ENCODE peak calls at places on chromosomes 2 and 18, in nine cellular contexts. One of them, this sample, is unnamed.

GRCh38 chr2:202286595-202286994 is 21.0 kb downstream of the NOP58 start:
- DNase-seq in stimulated activated CD4-positive, alpha-beta T cell treated with anti-CD3 and anti-CD28 coated beads, Interleukin-15, amount 100 ng/mL, for 48 hours: no peak
- DNase-seq in activated CD4-positive, CD25-positive, alpha-beta regulatory T cell treated with anti-CD3 and anti-CD28 coated beads, Interleukin-2, amount 50 U/mL, for 72 hours: no peak
- DNase-seq in Peyer's patch: no peak
- DNase-seq in naive B cell: no peak
- DNase-seq in NCI-H524: no peak
- DNase-seq in left ventricle myocardium inferior: no peak
- DNase-seq in tibial artery: no peak
- DNase-seq in left lung: no peak
- DNase-seq in this sample: no peak

GRCh38 chr2:44388877-44389276 is 27.1 kb downstream of the CAMKMT start:
- DNase-seq in Peyer's patch: no peak
- DNase-seq in activated CD4-positive, CD25-positive, alpha-beta regulatory T cell treated with anti-CD3 and anti-CD28 coated beads, Interleukin-2, amount 50 U/mL, for 72 hours: no peak
- DNase-seq in tibial artery: no peak
- DNase-seq in stimulated activated CD4-positive, alpha-beta T cell treated with anti-CD3 and anti-CD28 coated beads, Interleukin-15, amount 100 ng/mL, for 48 hours: no peak
- DNase-seq in naive B cell: no peak
- DNase-seq in NCI-H524: no peak
- DNase-seq in left lung: no peak
- DNase-seq in left ventricle myocardium inferior: no peak
- DNase-seq in this sample: no peak

GRCh38 chr2:12918841-12919445 is 202.2 kb downstream of the TRIB2 start:
- DNase-seq in activated CD4-positive, CD25-positive, alpha-beta regulatory T cell treated with anti-CD3 and anti-CD28 coated beads, Interleukin-2, amount 50 U/mL, for 72 hours: no peak
- DNase-seq in left lung: peak
- DNase-seq in naive B cell: no peak
- DNase-seq in Peyer's patch: peak
- DNase-seq in NCI-H524: no peak
- DNase-seq in left ventricle myocardium inferior: peak
- DNase-seq in stimulated activated CD4-positive, alpha-beta T cell treated with anti-CD3 and anti-CD28 coated beads, Interleukin-15, amount 100 ng/mL, for 48 hours: no peak
- DNase-seq in tibial artery: peak
- DNase-seq in this sample: no peak

GRCh38 chr2:41851554-41851953 is 196.3 kb upstream of the PKDCC start:
- DNase-seq in left lung: no peak
- DNase-seq in naive B cell: no peak
- DNase-seq in activated CD4-positive, CD25-positive, alpha-beta regulatory T cell treated with anti-CD3 and anti-CD28 coated beads, Interleukin-2, amount 50 U/mL, for 72 hours: no peak
- DNase-seq in stimulated activated CD4-positive, alpha-beta T cell treated with anti-CD3 and anti-CD28 coated beads, Interleukin-15, amount 100 ng/mL, for 48 hours: no peak
- DNase-seq in Peyer's patch: no peak
- DNase-seq in tibial artery: no peak
- DNase-seq in NCI-H524: no peak
- DNase-seq in left ventricle myocardium inferior: no peak
- DNase-seq in this sample: no peak

GRCh38 chr2:180040146-180040925 is 33.2 kb upstream of the CWC22 start:
- DNase-seq in naive B cell: no peak
- DNase-seq in tibial artery: no peak
- DNase-seq in left lung: no peak
- DNase-seq in Peyer's patch: no peak
- DNase-seq in left ventricle myocardium inferior: no peak
- DNase-seq in activated CD4-positive, CD25-positive, alpha-beta regulatory T cell treated with anti-CD3 and anti-CD28 coated beads, Interleukin-2, amount 50 U/mL, for 72 hours: no peak
- DNase-seq in stimulated activated CD4-positive, alpha-beta T cell treated with anti-CD3 and anti-CD28 coated beads, Interleukin-15, amount 100 ng/mL, for 48 hours: no peak
- DNase-seq in NCI-H524: no peak
- DNase-seq in this sample: no peak

GRCh38 chr2:76700894-76701293 is 821.3 kb downstream of the LRRTM4 start:
- DNase-seq in NCI-H524: no peak
- DNase-seq in stimulated activated CD4-positive, alpha-beta T cell treated with anti-CD3 and anti-CD28 coated beads, Interleukin-15, amount 100 ng/mL, for 48 hours: no peak
- DNase-seq in activated CD4-positive, CD25-positive, alpha-beta regulatory T cell treated with anti-CD3 and anti-CD28 coated beads, Interleukin-2, amount 50 U/mL, for 72 hours: no peak
- DNase-seq in left lung: no peak
- DNase-seq in left ventricle myocardium inferior: no peak
- DNase-seq in Peyer's patch: no peak
- DNase-seq in naive B cell: no peak
- DNase-seq in tibial artery: no peak
- DNase-seq in this sample: no peak

GRCh38 chr2:16168506-16169264 is 228.3 kb downstream of the MYCN start:
- DNase-seq in left ventricle myocardium inferior: no peak
- DNase-seq in NCI-H524: no peak
- DNase-seq in Peyer's patch: no peak
- DNase-seq in naive B cell: no peak
- DNase-seq in left lung: no peak
- DNase-seq in activated CD4-positive, CD25-positive, alpha-beta regulatory T cell treated with anti-CD3 and anti-CD28 coated beads, Interleukin-2, amount 50 U/mL, for 72 hours: no peak
- DNase-seq in tibial artery: no peak
- DNase-seq in stimulated activated CD4-positive, alpha-beta T cell treated with anti-CD3 and anti-CD28 coated beads, Interleukin-15, amount 100 ng/mL, for 48 hours: no peak
- DNase-seq in this sample: no peak

GRCh38 chr2:19073522-19073921 is 284.9 kb downstream of the OSR1 start:
- DNase-seq in left lung: no peak
- DNase-seq in activated CD4-positive, CD25-positive, alpha-beta regulatory T cell treated with anti-CD3 and anti-CD28 coated beads, Interleukin-2, amount 50 U/mL, for 72 hours: no peak
- DNase-seq in naive B cell: no peak
- DNase-seq in NCI-H524: no peak
- DNase-seq in left ventricle myocardium inferior: peak
- DNase-seq in Peyer's patch: no peak
- DNase-seq in tibial artery: no peak
- DNase-seq in stimulated activated CD4-positive, alpha-beta T cell treated with anti-CD3 and anti-CD28 coated beads, Interleukin-15, amount 100 ng/mL, for 48 hours: no peak
- DNase-seq in this sample: no peak

GRCh38 chr2:6674381-6674780 is 191.3 kb downstream of the CMPK2 start:
- DNase-seq in left ventricle myocardium inferior: no peak
- DNase-seq in activated CD4-positive, CD25-positive, alpha-beta regulatory T cell treated with anti-CD3 and anti-CD28 coated beads, Interleukin-2, amount 50 U/mL, for 72 hours: no peak
- DNase-seq in Peyer's patch: no peak
- DNase-seq in left lung: no peak
- DNase-seq in tibial artery: no peak
- DNase-seq in NCI-H524: no peak
- DNase-seq in stimulated activated CD4-positive, alpha-beta T cell treated with anti-CD3 and anti-CD28 coated beads, Interleukin-15, amount 100 ng/mL, for 48 hours: no peak
- DNase-seq in naive B cell: no peak
- DNase-seq in this sample: no peak

GRCh38 chr2:224837558-224837957 is 121.4 kb upstream of the CCDC195 start:
- DNase-seq in Peyer's patch: no peak
- DNase-seq in left ventricle myocardium inferior: no peak
- DNase-seq in left lung: no peak
- DNase-seq in activated CD4-positive, CD25-positive, alpha-beta regulatory T cell treated with anti-CD3 and anti-CD28 coated beads, Interleukin-2, amount 50 U/mL, for 72 hours: no peak
- DNase-seq in tibial artery: no peak
- DNase-seq in stimulated activated CD4-positive, alpha-beta T cell treated with anti-CD3 and anti-CD28 coated beads, Interleukin-15, amount 100 ng/mL, for 48 hours: no peak
- DNase-seq in naive B cell: no peak
- DNase-seq in NCI-H524: no peak
- DNase-seq in this sample: no peak

GRCh38 chr18:44700652-44701051 is 20.0 kb downstream of the SETBP1 start:
- DNase-seq in Peyer's patch: no peak
- DNase-seq in left ventricle myocardium inferior: no peak
- DNase-seq in NCI-H524: no peak
- DNase-seq in naive B cell: peak
- DNase-seq in stimulated activated CD4-positive, alpha-beta T cell treated with anti-CD3 and anti-CD28 coated beads, Interleukin-15, amount 100 ng/mL, for 48 hours: no peak
- DNase-seq in left lung: no peak
- DNase-seq in activated CD4-positive, CD25-positive, alpha-beta regulatory T cell treated with anti-CD3 and anti-CD28 coated beads, Interleukin-2, amount 50 U/mL, for 72 hours: no peak
- DNase-seq in tibial artery: peak
- DNase-seq in this sample: no peak

GRCh38 chr2:108852375-108852774 is 65.8 kb downstream of the CCDC138 start:
- DNase-seq in left lung: no peak
- DNase-seq in activated CD4-positive, CD25-positive, alpha-beta regulatory T cell treated with anti-CD3 and anti-CD28 coated beads, Interleukin-2, amount 50 U/mL, for 72 hours: no peak
- DNase-seq in left ventricle myocardium inferior: no peak
- DNase-seq in NCI-H524: no peak
- DNase-seq in tibial artery: no peak
- DNase-seq in naive B cell: no peak
- DNase-seq in stimulated activated CD4-positive, alpha-beta T cell treated with anti-CD3 and anti-CD28 coated beads, Interleukin-15, amount 100 ng/mL, for 48 hours: no peak
- DNase-seq in Peyer's patch: no peak
- DNase-seq in this sample: no peak

GRCh38 chr2:46386763-46387162 is 89.6 kb downstream of the EPAS1 start:
- DNase-seq in tibial artery: no peak
- DNase-seq in naive B cell: no peak
- DNase-seq in left lung: no peak
- DNase-seq in Peyer's patch: no peak
- DNase-seq in stimulated activated CD4-positive, alpha-beta T cell treated with anti-CD3 and anti-CD28 coated beads, Interleukin-15, amount 100 ng/mL, for 48 hours: no peak
- DNase-seq in activated CD4-positive, CD25-positive, alpha-beta regulatory T cell treated with anti-CD3 and anti-CD28 coated beads, Interleukin-2, amount 50 U/mL, for 72 hours: no peak
- DNase-seq in NCI-H524: no peak
- DNase-seq in left ventricle myocardium inferior: no peak
- DNase-seq in this sample: no peak

GRCh38 chr18:2964349-2965010 is 48.5 kb downstream of the LPIN2 start:
- DNase-seq in left ventricle myocardium inferior: no peak
- DNase-seq in stimulated activated CD4-positive, alpha-beta T cell treated with anti-CD3 and anti-CD28 coated beads, Interleukin-15, amount 100 ng/mL, for 48 hours: no peak
- DNase-seq in naive B cell: no peak
- DNase-seq in activated CD4-positive, CD25-positive, alpha-beta regulatory T cell treated with anti-CD3 and anti-CD28 coated beads, Interleukin-2, amount 50 U/mL, for 72 hours: no peak
- DNase-seq in left lung: no peak
- DNase-seq in Peyer's patch: no peak
- DNase-seq in NCI-H524: no peak
- DNase-seq in tibial artery: no peak
- DNase-seq in this sample: no peak

GRCh38 chr2:134536312-134536711 is 182.5 kb downstream of the TMEM163 start:
- DNase-seq in activated CD4-positive, CD25-positive, alpha-beta regulatory T cell treated with anti-CD3 and anti-CD28 coated beads, Interleukin-2, amount 50 U/mL, for 72 hours: no peak
- DNase-seq in Peyer's patch: no peak
- DNase-seq in left lung: no peak
- DNase-seq in NCI-H524: no peak
- DNase-seq in naive B cell: no peak
- DNase-seq in stimulated activated CD4-positive, alpha-beta T cell treated with anti-CD3 and anti-CD28 coated beads, Interleukin-15, amount 100 ng/mL, for 48 hours: no peak
- DNase-seq in left ventricle myocardium inferior: no peak
- DNase-seq in tibial artery: no peak
- DNase-seq in this sample: no peak

GRCh38 chr18:22378672-22379282 is 38.9 kb downstream of the CTAGE1 start:
- DNase-seq in left ventricle myocardium inferior: no peak
- DNase-seq in Peyer's patch: peak
- DNase-seq in activated CD4-positive, CD25-positive, alpha-beta regulatory T cell treated with anti-CD3 and anti-CD28 coated beads, Interleukin-2, amount 50 U/mL, for 72 hours: no peak
- DNase-seq in left lung: no peak
- DNase-seq in stimulated activated CD4-positive, alpha-beta T cell treated with anti-CD3 and anti-CD28 coated beads, Interleukin-15, amount 100 ng/mL, for 48 hours: no peak
- DNase-seq in naive B cell: no peak
- DNase-seq in NCI-H524: no peak
- DNase-seq in tibial artery: peak
- DNase-seq in this sample: peak

GRCh38 chr18:48203961-48204666 is 205.1 kb downstream of the ZBTB7C start:
- DNase-seq in tibial artery: no peak
- DNase-seq in activated CD4-positive, CD25-positive, alpha-beta regulatory T cell treated with anti-CD3 and anti-CD28 coated beads, Interleukin-2, amount 50 U/mL, for 72 hours: no peak
- DNase-seq in Peyer's patch: peak
- DNase-seq in NCI-H524: peak
- DNase-seq in left ventricle myocardium inferior: no peak
- DNase-seq in left lung: no peak
- DNase-seq in stimulated activated CD4-positive, alpha-beta T cell treated with anti-CD3 and anti-CD28 coated beads, Interleukin-15, amount 100 ng/mL, for 48 hours: no peak
- DNase-seq in naive B cell: no peak
- DNase-seq in this sample: no peak

GRCh38 chr2:207905546-207905945 is 119.8 kb downstream of the PLEKHM3 start:
- DNase-seq in stimulated activated CD4-positive, alpha-beta T cell treated with anti-CD3 and anti-CD28 coated beads, Interleukin-15, amount 100 ng/mL, for 48 hours: no peak
- DNase-seq in NCI-H524: no peak
- DNase-seq in left ventricle myocardium inferior: no peak
- DNase-seq in Peyer's patch: no peak
- DNase-seq in activated CD4-positive, CD25-positive, alpha-beta regulatory T cell treated with anti-CD3 and anti-CD28 coated beads, Interleukin-2, amount 50 U/mL, for 72 hours: no peak
- DNase-seq in left lung: no peak
- DNase-seq in tibial artery: no peak
- DNase-seq in naive B cell: no peak
- DNase-seq in this sample: no peak

GRCh38 chr2:55743583-55743982 is 49.9 kb upstream of the PNPT1 start:
- DNase-seq in activated CD4-positive, CD25-positive, alpha-beta regulatory T cell treated with anti-CD3 and anti-CD28 coated beads, Interleukin-2, amount 50 U/mL, for 72 hours: no peak
- DNase-seq in NCI-H524: no peak
- DNase-seq in left ventricle myocardium inferior: no peak
- DNase-seq in Peyer's patch: no peak
- DNase-seq in stimulated activated CD4-positive, alpha-beta T cell treated with anti-CD3 and anti-CD28 coated beads, Interleukin-15, amount 100 ng/mL, for 48 hours: no peak
- DNase-seq in left lung: no peak
- DNase-seq in naive B cell: no peak
- DNase-seq in tibial artery: no peak
- DNase-seq in this sample: no peak

GRCh38 chr2:31434911-31435310 is 20.4 kb upstream of the XDH start:
- DNase-seq in left ventricle myocardium inferior: no peak
- DNase-seq in activated CD4-positive, CD25-positive, alpha-beta regulatory T cell treated with anti-CD3 and anti-CD28 coated beads, Interleukin-2, amount 50 U/mL, for 72 hours: no peak
- DNase-seq in tibial artery: no peak
- DNase-seq in Peyer's patch: no peak
- DNase-seq in stimulated activated CD4-positive, alpha-beta T cell treated with anti-CD3 and anti-CD28 coated beads, Interleukin-15, amount 100 ng/mL, for 48 hours: no peak
- DNase-seq in left lung: no peak
- DNase-seq in naive B cell: no peak
- DNase-seq in NCI-H524: no peak
- DNase-seq in this sample: no peak

GRCh38 chr2:235921508-235922260 is 246.5 kb downstream of the GBX2 start:
- DNase-seq in naive B cell: no peak
- DNase-seq in left lung: no peak
- DNase-seq in stimulated activated CD4-positive, alpha-beta T cell treated with anti-CD3 and anti-CD28 coated beads, Interleukin-15, amount 100 ng/mL, for 48 hours: no peak
- DNase-seq in tibial artery: no peak
- DNase-seq in left ventricle myocardium inferior: no peak
- DNase-seq in Peyer's patch: no peak
- DNase-seq in activated CD4-positive, CD25-positive, alpha-beta regulatory T cell treated with anti-CD3 and anti-CD28 coated beads, Interleukin-2, amount 50 U/mL, for 72 hours: no peak
- DNase-seq in NCI-H524: no peak
- DNase-seq in this sample: no peak

GRCh38 chr2:236656166-236656565 is 86.5 kb downstream of the ACKR3 start:
- DNase-seq in Peyer's patch: peak
- DNase-seq in tibial artery: peak
- DNase-seq in NCI-H524: no peak
- DNase-seq in activated CD4-positive, CD25-positive, alpha-beta regulatory T cell treated with anti-CD3 and anti-CD28 coated beads, Interleukin-2, amount 50 U/mL, for 72 hours: no peak
- DNase-seq in naive B cell: no peak
- DNase-seq in left ventricle myocardium inferior: no peak
- DNase-seq in stimulated activated CD4-positive, alpha-beta T cell treated with anti-CD3 and anti-CD28 coated beads, Interleukin-15, amount 100 ng/mL, for 48 hours: no peak
- DNase-seq in left lung: no peak
- DNase-seq in this sample: no peak

GRCh38 chr2:84914334-84914733 is 8.9 kb downstream of the TMSB10 start:
- DNase-seq in NCI-H524: no peak
- DNase-seq in left ventricle myocardium inferior: no peak
- DNase-seq in naive B cell: no peak
- DNase-seq in Peyer's patch: no peak
- DNase-seq in stimulated activated CD4-positive, alpha-beta T cell treated with anti-CD3 and anti-CD28 coated beads, Interleukin-15, amount 100 ng/mL, for 48 hours: no peak
- DNase-seq in activated CD4-positive, CD25-positive, alpha-beta regulatory T cell treated with anti-CD3 and anti-CD28 coated beads, Interleukin-2, amount 50 U/mL, for 72 hours: no peak
- DNase-seq in tibial artery: no peak
- DNase-seq in left lung: no peak
- DNase-seq in this sample: no peak

GRCh38 chr2:97664636-97664970 is 759 bp upstream of the ACTR1B start:
- DNase-seq in naive B cell: no peak
- DNase-seq in tibial artery: no peak
- DNase-seq in Peyer's patch: no peak
- DNase-seq in stimulated activated CD4-positive, alpha-beta T cell treated with anti-CD3 and anti-CD28 coated beads, Interleukin-15, amount 100 ng/mL, for 48 hours: no peak
- DNase-seq in left lung: no peak
- DNase-seq in activated CD4-positive, CD25-positive, alpha-beta regulatory T cell treated with anti-CD3 and anti-CD28 coated beads, Interleukin-2, amount 50 U/mL, for 72 hours: no peak
- DNase-seq in left ventricle myocardium inferior: no peak
- DNase-seq in NCI-H524: no peak
- DNase-seq in this sample: no peak

GRCh38 chr18:35920623-35921022 is 51.9 kb upstream of the RMP24 start:
- DNase-seq in tibial artery: no peak
- DNase-seq in NCI-H524: no peak
- DNase-seq in stimulated activated CD4-positive, alpha-beta T cell treated with anti-CD3 and anti-CD28 coated beads, Interleukin-15, amount 100 ng/mL, for 48 hours: no peak
- DNase-seq in left ventricle myocardium inferior: no peak
- DNase-seq in Peyer's patch: no peak
- DNase-seq in naive B cell: no peak
- DNase-seq in activated CD4-positive, CD25-positive, alpha-beta regulatory T cell treated with anti-CD3 and anti-CD28 coated beads, Interleukin-2, amount 50 U/mL, for 72 hours: no peak
- DNase-seq in left lung: no peak
- DNase-seq in this sample: no peak

GRCh38 chr18:74905245-74905644 is 303.7 kb downstream of the PTGR3 start:
- DNase-seq in left lung: no peak
- DNase-seq in naive B cell: no peak
- DNase-seq in left ventricle myocardium inferior: peak
- DNase-seq in NCI-H524: peak
- DNase-seq in stimulated activated CD4-positive, alpha-beta T cell treated with anti-CD3 and anti-CD28 coated beads, Interleukin-15, amount 100 ng/mL, for 48 hours: no peak
- DNase-seq in tibial artery: no peak
- DNase-seq in activated CD4-positive, CD25-positive, alpha-beta regulatory T cell treated with anti-CD3 and anti-CD28 coated beads, Interleukin-2, amount 50 U/mL, for 72 hours: no peak
- DNase-seq in Peyer's patch: no peak
- DNase-seq in this sample: no peak

GRCh38 chr18:55234366-55235093 is 275.3 kb upstream of the CCDC68 start:
- DNase-seq in Peyer's patch: peak
- DNase-seq in NCI-H524: peak
- DNase-seq in left lung: peak
- DNase-seq in activated CD4-positive, CD25-positive, alpha-beta regulatory T cell treated with anti-CD3 and anti-CD28 coated beads, Interleukin-2, amount 50 U/mL, for 72 hours: peak
- DNase-seq in naive B cell: peak
- DNase-seq in left ventricle myocardium inferior: peak
- DNase-seq in tibial artery: peak
- DNase-seq in stimulated activated CD4-positive, alpha-beta T cell treated with anti-CD3 and anti-CD28 coated beads, Interleukin-15, amount 100 ng/mL, for 48 hours: peak
- DNase-seq in this sample: peak

GRCh38 chr2:148957023-148957422 is 81.5 kb upstream of the LYPD6B start:
- DNase-seq in naive B cell: no peak
- DNase-seq in Peyer's patch: no peak
- DNase-seq in left lung: no peak
- DNase-seq in NCI-H524: no peak
- DNase-seq in tibial artery: no peak
- DNase-seq in activated CD4-positive, CD25-positive, alpha-beta regulatory T cell treated with anti-CD3 and anti-CD28 coated beads, Interleukin-2, amount 50 U/mL, for 72 hours: no peak
- DNase-seq in stimulated activated CD4-positive, alpha-beta T cell treated with anti-CD3 and anti-CD28 coated beads, Interleukin-15, amount 100 ng/mL, for 48 hours: no peak
- DNase-seq in left ventricle myocardium inferior: no peak
- DNase-seq in this sample: no peak

GRCh38 chr2:152740743-152741328 is 22.4 kb downstream of the ARL6IP6 start:
- DNase-seq in left ventricle myocardium inferior: no peak
- DNase-seq in NCI-H524: no peak
- DNase-seq in stimulated activated CD4-positive, alpha-beta T cell treated with anti-CD3 and anti-CD28 coated beads, Interleukin-15, amount 100 ng/mL, for 48 hours: no peak
- DNase-seq in tibial artery: no peak
- DNase-seq in activated CD4-positive, CD25-positive, alpha-beta regulatory T cell treated with anti-CD3 and anti-CD28 coated beads, Interleukin-2, amount 50 U/mL, for 72 hours: no peak
- DNase-seq in left lung: no peak
- DNase-seq in naive B cell: peak
- DNase-seq in Peyer's patch: no peak
- DNase-seq in this sample: peak

GRCh38 chr2:156852681-156853080 is 404.8 kb upstream of the GALNT5 start:
- DNase-seq in stimulated activated CD4-positive, alpha-beta T cell treated with anti-CD3 and anti-CD28 coated beads, Interleukin-15, amount 100 ng/mL, for 48 hours: no peak
- DNase-seq in Peyer's patch: no peak
- DNase-seq in activated CD4-positive, CD25-positive, alpha-beta regulatory T cell treated with anti-CD3 and anti-CD28 coated beads, Interleukin-2, amount 50 U/mL, for 72 hours: no peak
- DNase-seq in tibial artery: no peak
- DNase-seq in NCI-H524: no peak
- DNase-seq in left ventricle myocardium inferior: no peak
- DNase-seq in naive B cell: no peak
- DNase-seq in left lung: no peak
- DNase-seq in this sample: no peak

GRCh38 chr2:64841462-64841861 is 147.7 kb upstream of the SLC1A4 start:
- DNase-seq in left lung: no peak
- DNase-seq in NCI-H524: no peak
- DNase-seq in Peyer's patch: no peak
- DNase-seq in naive B cell: no peak
- DNase-seq in tibial artery: no peak
- DNase-seq in activated CD4-positive, CD25-positive, alpha-beta regulatory T cell treated with anti-CD3 and anti-CD28 coated beads, Interleukin-2, amount 50 U/mL, for 72 hours: no peak
- DNase-seq in stimulated activated CD4-positive, alpha-beta T cell treated with anti-CD3 and anti-CD28 coated beads, Interleukin-15, amount 100 ng/mL, for 48 hours: no peak
- DNase-seq in left ventricle myocardium inferior: no peak
- DNase-seq in this sample: no peak